ENCODE peak calls at places on chromosomes 1 and 21, in seven cellular contexts. K, P, N, R, U, E and S are unnamed samples.

GRCh38 chr1:36457691-36458090 is 6.5 kb downstream of the MRPS15 start:
- DNase-seq in K (no peak), P (no peak), N (no peak), R (no peak), U (no peak), E (no peak), S (no peak)

GRCh38 chr1:116373451-116374339 is 651 bp downstream of the ATP1A1 start:
- DNase-seq in K (peak), P (peak), N (peak), R (peak), U (peak), E (peak), S (peak)

GRCh38 chr1:163172596-163172995 is 30.1 kb downstream of the RGS5 start:
- DNase-seq in K (no peak), P (no peak), N (no peak), R (no peak), U (no peak), E (no peak), S (peak)

GRCh38 chr1:202850593-202851362 is 38.2 kb downstream of the RABIF start:
- DNase-seq in K (no peak), P (no peak), N (no peak), R (no peak), U (no peak), E (peak), S (no peak)

GRCh38 chr1:226447932-226448670 is 40.2 kb upstream of the PARP1 start:
- DNase-seq in K (no peak), P (peak), N (no peak), R (no peak), U (peak), E (no peak), S (peak)

GRCh38 chr1:50929376-50929958 is 30.6 kb downstream of the FAF1 start:
- DNase-seq in K (peak), P (peak), N (peak), R (peak), U (peak), E (peak), S (peak)

GRCh38 chr1:200279810-200280411 is 129.9 kb downstream of the ZNF281 start:
- DNase-seq in K (peak), P (peak), N (peak), R (peak), U (peak), E (peak), S (peak)

GRCh38 chr1:197998110-197998509 is 80.9 kb downstream of the LHX9 start:
- DNase-seq in K (no peak), P (peak), N (no peak), R (no peak), U (no peak), E (no peak), S (no peak)

GRCh38 chr1:64687725-64688285 is 57.1 kb upstream of the RAVER2 start:
- DNase-seq in K (no peak), P (no peak), N (no peak), R (no peak), U (peak), E (no peak), S (peak)

GRCh38 chr1:5994713-5995621 is 2.7 kb upstream of the NPHP4 start:
- DNase-seq in K (peak), P (peak), N (no peak), R (no peak), U (no peak), E (no peak), S (no peak)

GRCh38 chr1:14522331-14523241 is 75.9 kb upstream of the KAZN start:
- DNase-seq in K (no peak), P (peak), N (peak), R (peak), U (peak), E (no peak), S (peak)

GRCh38 chr1:206992815-206993214 is 22.6 kb upstream of the FCAMR start:
- DNase-seq in K (no peak), P (no peak), N (no peak), R (no peak), U (no peak), E (no peak), S (no peak)

GRCh38 chr1:63128562-63128961 is 193.8 kb upstream of the FOXD3 start:
- DNase-seq in K (no peak), P (no peak), N (no peak), R (peak), U (no peak), E (no peak), S (no peak)

GRCh38 chr1:218983848-218984247 is 189.8 kb upstream of the LYPLAL1 start:
- DNase-seq in K (no peak), P (peak), N (peak), R (no peak), U (no peak), E (peak), S (peak)

GRCh38 chr1:32240140-32240951 is 6.7 kb upstream of the FAM167B start:
- DNase-seq in K (peak), P (peak), N (peak), R (peak), U (peak), E (peak), S (peak)

GRCh38 chr1:244094880-244095522 is 43.9 kb downstream of the ZBTB18 start:
- DNase-seq in K (no peak), P (no peak), N (no peak), R (no peak), U (no peak), E (no peak), S (no peak)

GRCh38 chr1:15573477-15573876 is 11.4 kb downstream of the AGMAT start:
- DNase-seq in K (no peak), P (peak), N (peak), R (no peak), U (no peak), E (no peak), S (peak)

GRCh38 chr1:225567789-225568188 is 85.1 kb downstream of the ENAH start:
- DNase-seq in K (no peak), P (peak), N (peak), R (no peak), U (peak), E (peak), S (no peak)

GRCh38 chr1:175822575-175822974 is 79.2 kb upstream of the TNR start:
- DNase-seq in K (no peak), P (no peak), N (no peak), R (no peak), U (peak), E (no peak), S (peak)

GRCh38 chr21:34911360-34911759 is 137.7 kb downstream of the RUNX1 start:
- DNase-seq in K (no peak), P (no peak), N (no peak), R (no peak), U (no peak), E (no peak), S (no peak)

GRCh38 chr21:41816583-41817165 is 49.8 kb upstream of the RIPK4 start:
- DNase-seq in K (peak), P (peak), N (peak), R (peak), U (peak), E (peak), S (peak)

GRCh38 chr1:231724876-231725647 is 98.5 kb downstream of the DISC1 start:
- DNase-seq in K (peak), P (peak), N (peak), R (peak), U (peak), E (peak), S (peak)

GRCh38 chr1:153488731-153489130 is 28.3 kb upstream of the S100A7 start:
- DNase-seq in K (no peak), P (no peak), N (no peak), R (no peak), U (no peak), E (no peak), S (peak)

GRCh38 chr1:215119719-215120118 is 37.2 kb downstream of the KCNK2 start:
- DNase-seq in K (no peak), P (no peak), N (no peak), R (no peak), U (no peak), E (no peak), S (peak)

GRCh38 chr1:65090406-65090805 is 57.6 kb upstream of the AK4 start:
- DNase-seq in K (no peak), P (no peak), N (no peak), R (no peak), U (no peak), E (no peak), S (no peak)

GRCh38 chr1:11924334-11925195 is 1.7 kb downstream of the KIAA2013 start:
- DNase-seq in K (peak), P (no peak), N (no peak), R (no peak), U (no peak), E (peak), S (peak)

GRCh38 chr1:8816306-8816705 is 1.1 kb downstream of the RERE start:
- DNase-seq in K (no peak), P (no peak), N (no peak), R (no peak), U (peak), E (peak), S (peak)

GRCh38 chr1:195053478-195053877 is 1554.8 kb downstream of the KCNT2 start:
- DNase-seq in K (peak), P (no peak), N (no peak), R (no peak), U (no peak), E (no peak), S (peak)

GRCh38 chr1:244254467-244254866 is 197.2 kb downstream of the ADSS2 start:
- DNase-seq in K (no peak), P (no peak), N (no peak), R (no peak), U (no peak), E (no peak), S (no peak)

GRCh38 chr21:33419538-33420123 is 16.4 kb downstream of the IFNGR2 start:
- DNase-seq in K (no peak), P (no peak), N (no peak), R (no peak), U (peak), E (no peak), S (peak)

GRCh38 chr1:41466146-41466545 is 18.3 kb downstream of the EDN2 start:
- DNase-seq in K (no peak), P (no peak), N (no peak), R (no peak), U (no peak), E (no peak), S (no peak)
- TF ChIP-seq EZH2phosphoT487 in K (no peak), P (no peak), N (no peak), R (no peak), U (no peak), E (no peak), S (no peak)

GRCh38 chr1:230145505-230145899 is 78.5 kb downstream of the GALNT2 start:
- DNase-seq in K (no peak), P (no peak), N (no peak), R (no peak), U (no peak), E (peak), S (no peak)

GRCh38 chr1:230142608-230143209 is 75.7 kb downstream of the GALNT2 start:
- DNase-seq in K (no peak), P (no peak), N (no peak), R (no peak), U (no peak), E (no peak), S (no peak)

GRCh38 chr1:230143534-230143933 is 76.5 kb downstream of the GALNT2 start:
- DNase-seq in K (no peak), P (no peak), N (no peak), R (no peak), U (no peak), E (peak), S (no peak)

GRCh38 chr1:230144765-230145504 is 77.9 kb downstream of the GALNT2 start:
- DNase-seq in K (no peak), P (no peak), N (no peak), R (no peak), U (no peak), E (no peak), S (no peak)

GRCh38 chr1:230144010-230144614 is 77.1 kb downstream of the GALNT2 start:
- DNase-seq in K (no peak), P (no peak), N (no peak), R (peak), U (no peak), E (peak), S (no peak)
- H3K4me2 ChIP-seq in K (no peak), P (no peak), N (no peak), R (peak), U (no peak), E (peak), S (no peak)

GRCh38 chr1:41382531-41383090 is 21.4 kb downstream of the FOXO6 start:
- DNase-seq in K (no peak), P (peak), N (peak), R (peak), U (peak), E (no peak), S (peak)

GRCh38 chr1:41379741-41380130 is 18.5 kb downstream of the FOXO6 start:
- DNase-seq in K (no peak), P (no peak), N (no peak), R (no peak), U (no peak), E (no peak), S (no peak)

GRCh38 chr1:41380195-41380594 is 19.0 kb downstream of the FOXO6 start:
- DNase-seq in K (no peak), P (no peak), N (no peak), R (no peak), U (no peak), E (no peak), S (no peak)

GRCh38 chr1:41381691-41382530 is 20.7 kb downstream of the FOXO6 start:
- DNase-seq in K (no peak), P (peak), N (peak), R (peak), U (peak), E (no peak), S (peak)

DNA sequence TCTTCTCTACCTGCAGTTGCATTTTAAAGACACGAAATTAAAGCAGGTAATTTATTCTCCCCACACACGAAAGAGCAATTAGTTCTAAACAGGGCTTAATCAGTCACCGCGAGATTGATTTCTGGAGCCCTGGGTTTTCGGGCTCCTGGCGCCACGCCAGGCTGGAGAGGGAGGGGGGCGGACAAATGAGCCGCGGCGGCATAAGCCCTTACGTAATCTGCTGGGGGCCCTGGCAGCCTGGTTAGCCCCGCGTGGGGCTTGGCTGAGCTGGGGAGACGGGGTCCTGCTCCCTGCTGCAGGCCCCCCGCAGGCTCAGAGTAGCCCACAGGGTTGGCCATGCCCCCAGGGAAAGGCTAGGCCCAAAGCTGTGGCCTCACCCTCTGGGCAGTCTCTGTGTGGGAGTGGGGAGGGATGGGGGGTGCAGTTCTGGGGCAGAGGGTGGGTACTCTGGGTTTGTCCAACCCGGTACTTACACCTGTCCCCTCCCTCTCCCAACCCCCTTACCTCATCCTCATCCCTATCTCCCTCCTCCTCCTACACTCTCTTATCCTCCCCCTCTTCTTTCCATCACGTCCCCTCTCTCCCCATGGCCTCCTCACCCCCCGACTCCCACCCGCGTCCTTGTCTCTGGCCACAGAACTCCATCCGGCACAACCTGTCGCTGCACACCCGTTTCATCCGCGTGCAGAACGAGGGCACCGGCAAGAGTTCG is 19.9 kb downstream of the FOXO6 start:
- DNase-seq in K (no peak), P (no peak), N (peak), R (peak), U (no peak), E (no peak), S (peak)
- H2AFZ ChIP-seq in K (no peak), P (peak), N (peak), R (peak), U (peak), E (no peak), S (peak)

DNA sequence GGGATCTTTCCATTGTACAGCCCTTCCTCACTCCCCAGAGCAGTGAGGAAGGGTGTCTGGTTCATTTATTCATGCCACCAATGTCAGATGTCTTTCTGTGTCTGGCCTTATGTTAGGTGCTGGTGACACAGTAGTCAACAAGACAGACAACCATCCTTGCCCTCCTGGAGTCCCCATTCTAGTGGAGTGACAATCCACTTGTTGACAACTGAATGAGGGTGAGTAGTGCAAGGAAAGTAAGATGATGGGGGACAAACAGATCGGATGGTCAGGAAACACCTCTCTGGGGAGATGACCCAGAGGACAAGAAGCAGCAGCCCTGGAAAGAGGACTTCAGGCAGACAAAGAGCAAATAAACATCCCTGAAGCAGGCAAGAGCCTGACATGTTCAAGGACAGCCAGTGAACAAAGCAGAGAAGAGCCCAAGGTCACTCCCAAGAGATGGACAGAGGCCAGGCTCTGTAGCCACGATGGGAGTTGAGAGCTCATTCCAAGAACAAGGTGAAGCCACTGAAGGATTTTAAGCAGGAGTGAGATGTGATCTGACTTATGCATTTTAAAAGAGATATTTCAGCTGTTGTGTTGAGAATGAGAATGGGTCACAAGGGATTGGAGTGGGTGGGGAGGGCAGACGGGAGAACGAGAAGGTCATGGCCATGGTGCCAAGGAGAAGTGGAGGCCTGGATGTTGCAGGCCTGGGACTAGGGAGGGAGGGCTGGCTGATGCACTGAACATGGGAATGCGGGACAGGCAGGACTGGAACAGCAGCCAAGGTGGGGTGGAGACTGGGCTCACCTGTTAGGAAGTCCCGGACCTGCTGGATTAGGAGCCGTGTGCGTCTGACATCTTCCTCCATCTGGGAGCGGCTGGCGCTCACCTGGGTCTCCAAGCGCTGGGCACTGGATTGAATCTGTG is 30.2 kb downstream of the LAMB3 start:
- DNase-seq in K (no peak), P (no peak), N (no peak), R (no peak), U (no peak), E (no peak), S (no peak)
- TF ChIP-seq EZH2phosphoT487 in K (no peak), P (no peak), N (no peak), R (no peak), U (no peak), E (no peak), S (no peak)

DNA sequence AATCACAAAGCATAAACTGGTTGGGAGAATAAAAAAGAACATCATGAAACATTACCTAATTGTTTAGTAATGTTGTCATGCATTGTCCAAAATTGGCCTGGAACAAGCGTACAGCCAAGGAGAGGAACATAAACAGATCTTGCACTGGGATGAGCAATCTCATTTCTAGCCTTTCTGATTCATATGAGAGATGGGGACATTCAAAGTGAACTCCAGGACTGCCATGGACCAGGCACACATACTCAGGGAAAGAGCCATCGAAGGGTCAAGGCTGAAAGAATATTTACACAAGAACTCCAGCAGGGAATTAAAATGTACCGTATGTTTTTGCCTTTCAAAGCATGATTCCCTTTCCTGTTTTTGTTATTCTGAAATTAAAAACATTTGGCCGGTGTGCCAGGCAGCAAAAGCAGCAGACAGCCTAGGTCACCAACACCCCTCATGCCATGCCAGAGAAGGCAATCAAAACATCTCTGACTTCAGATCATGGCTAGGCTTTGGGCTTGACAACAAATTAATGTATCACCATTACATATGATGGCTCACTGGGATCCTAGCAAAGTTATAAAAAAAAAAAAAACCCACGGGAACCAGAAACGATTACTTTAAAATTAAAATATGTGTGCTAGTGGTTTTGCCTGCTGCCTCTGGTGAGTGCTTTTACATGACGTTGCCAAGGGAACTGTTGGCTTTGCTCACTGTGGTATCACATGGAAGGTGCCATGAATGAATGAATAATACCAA is 159.8 kb downstream of the TGFBR3 start:
- DNase-seq in K (no peak), P (no peak), N (no peak), R (peak), U (no peak), E (no peak), S (peak)
- H3K4me2 ChIP-seq in K (no peak), P (no peak), N (no peak), R (no peak), U (no peak), E (no peak), S (peak)

DNA sequence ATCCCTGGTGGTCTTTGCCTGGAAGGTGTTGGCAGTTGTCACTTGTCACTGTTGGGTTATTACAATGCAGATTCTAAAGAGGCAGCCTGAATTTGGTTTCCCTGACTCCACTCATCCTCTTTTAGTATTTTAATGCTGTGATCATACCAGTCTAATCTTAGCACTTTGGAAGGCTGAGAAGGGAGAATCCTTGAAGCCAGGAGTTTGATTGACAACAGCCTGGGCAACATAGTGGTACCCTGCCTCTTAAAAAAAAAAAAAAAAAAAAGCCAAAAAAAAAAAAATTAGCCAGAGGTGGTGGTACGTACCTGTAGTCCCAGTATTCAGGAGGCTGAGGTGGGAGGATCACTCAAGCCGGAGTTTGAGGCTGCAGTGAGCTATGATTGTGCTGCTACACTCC is 7.7 kb downstream of the GIPC2 start:
- DNase-seq in K (no peak), P (no peak), N (no peak), R (no peak), U (no peak), E (no peak), S (no peak)
- H2AFZ ChIP-seq in K (no peak), P (no peak), N (no peak), R (no peak), U (no peak), E (no peak), S (no peak)

GRCh38 chr1:212190169-212190568 is 95.0 kb upstream of the PPP2R5A start:
- DNase-seq in K (no peak), P (peak), N (no peak), R (no peak), U (no peak), E (no peak), S (no peak)
- TF ChIP-seq EZH2phosphoT487 in K (no peak), P (no peak), N (no peak), R (no peak), U (no peak), E (no peak), S (no peak)